ENCODE peak calls at places on chromosomes 4 and X, in nine cellular contexts. One of them, this sample, is unnamed.
A peak's percentile ranks its signal among the peaks of the same experiment; 100 is the strongest.

GRCh38 chrX:71224969-71225368 is 1.9 kb downstream of the GJB1 start:
- DNase-seq in testis: peak; percentile 69
- DNase-seq in body of pancreas: no peak
- DNase-seq in fibroblast of lung: no peak
- DNase-seq in choroid plexus epithelial cell: no peak
- DNase-seq in lower lobe of right lung: no peak
- DNase-seq in cardiac muscle cell: no peak
- DNase-seq in HepG2: peak; percentile 55
- DNase-seq in left ventricle myocardium inferior: no peak
- DNase-seq in this sample: no peak

GRCh38 chr4:107253090-107253489 is 217.0 kb upstream of the DKK2 start:
- DNase-seq in fibroblast of lung: peak; percentile 29
- DNase-seq in lower lobe of right lung: no peak
- DNase-seq in left ventricle myocardium inferior: no peak
- DNase-seq in testis: no peak
- DNase-seq in choroid plexus epithelial cell: no peak
- DNase-seq in HepG2: no peak
- DNase-seq in body of pancreas: no peak
- DNase-seq in cardiac muscle cell: no peak
- DNase-seq in this sample: no peak

GRCh38 chr4:106079616-106080015 is 184.3 kb downstream of the NPNT start:
- DNase-seq in HepG2: no peak
- DNase-seq in testis: no peak
- DNase-seq in choroid plexus epithelial cell: no peak
- DNase-seq in body of pancreas: no peak
- DNase-seq in cardiac muscle cell: no peak
- DNase-seq in left ventricle myocardium inferior: no peak
- DNase-seq in fibroblast of lung: no peak
- DNase-seq in lower lobe of right lung: no peak
- DNase-seq in this sample: no peak

GRCh38 chrX:2888309-2888708 is 40.8 kb downstream of the ARSD start:
- DNase-seq in left ventricle myocardium inferior: no peak
- DNase-seq in HepG2: no peak
- DNase-seq in choroid plexus epithelial cell: no peak
- DNase-seq in lower lobe of right lung: no peak
- DNase-seq in body of pancreas: no peak
- DNase-seq in testis: no peak
- DNase-seq in cardiac muscle cell: no peak
- DNase-seq in fibroblast of lung: no peak
- DNase-seq in this sample: no peak

GRCh38 chrX:154082396-154083133 is 15.0 kb downstream of the MECP2 start:
- DNase-seq in testis: no peak
- DNase-seq in HepG2: no peak
- DNase-seq in cardiac muscle cell: peak; percentile 66
- DNase-seq in fibroblast of lung: peak; percentile 65
- DNase-seq in choroid plexus epithelial cell: peak; percentile 75
- DNase-seq in left ventricle myocardium inferior: no peak
- DNase-seq in lower lobe of right lung: no peak
- DNase-seq in body of pancreas: no peak
- DNase-seq in this sample: peak; percentile 80

GRCh38 chrX:94058728-94059382 is 384.8 kb downstream of the FAM133A start:
- DNase-seq in body of pancreas: peak; percentile 38
- DNase-seq in testis: peak; percentile 48
- DNase-seq in fibroblast of lung: no peak
- DNase-seq in lower lobe of right lung: no peak
- DNase-seq in left ventricle myocardium inferior: no peak
- DNase-seq in choroid plexus epithelial cell: peak; percentile 1
- DNase-seq in cardiac muscle cell: no peak
- DNase-seq in HepG2: peak; percentile 3
- DNase-seq in this sample: no peak

GRCh38 chr4:36439556-36439955 is 158.1 kb downstream of the DTHD1 start:
- DNase-seq in HepG2: no peak
- DNase-seq in choroid plexus epithelial cell: no peak
- DNase-seq in testis: no peak
- DNase-seq in left ventricle myocardium inferior: no peak
- DNase-seq in fibroblast of lung: no peak
- DNase-seq in body of pancreas: no peak
- DNase-seq in cardiac muscle cell: no peak
- DNase-seq in lower lobe of right lung: no peak
- DNase-seq in this sample: no peak

GRCh38 chrX:38225093-38225492 is 4.4 kb upstream of the SRPX start:
- DNase-seq in lower lobe of right lung: no peak
- DNase-seq in fibroblast of lung: peak; percentile 44
- DNase-seq in HepG2: no peak
- DNase-seq in testis: no peak
- DNase-seq in body of pancreas: no peak
- DNase-seq in choroid plexus epithelial cell: peak; percentile 42
- DNase-seq in cardiac muscle cell: no peak
- DNase-seq in left ventricle myocardium inferior: no peak
- DNase-seq in this sample: peak; percentile 55

GRCh38 chr4:168509786-168510185 is 12.9 kb downstream of the PALLD start:
- DNase-seq in lower lobe of right lung: no peak
- DNase-seq in left ventricle myocardium inferior: no peak
- DNase-seq in choroid plexus epithelial cell: peak; percentile 93
- DNase-seq in fibroblast of lung: peak; percentile 80
- DNase-seq in body of pancreas: no peak
- DNase-seq in testis: no peak
- DNase-seq in cardiac muscle cell: peak; percentile 85
- DNase-seq in HepG2: no peak
- DNase-seq in this sample: peak; percentile 62

GRCh38 chr4:102665527-102665926 is 95.2 kb downstream of the MANBA start:
- DNase-seq in fibroblast of lung: peak; percentile 49
- DNase-seq in HepG2: no peak
- DNase-seq in choroid plexus epithelial cell: no peak
- DNase-seq in lower lobe of right lung: no peak
- DNase-seq in left ventricle myocardium inferior: no peak
- DNase-seq in cardiac muscle cell: no peak
- DNase-seq in testis: no peak
- DNase-seq in body of pancreas: no peak
- DNase-seq in this sample: no peak

GRCh38 chr4:87387237-87387636 is 3.8 kb downstream of the HSD17B11 start:
- DNase-seq in HepG2: no peak
- DNase-seq in choroid plexus epithelial cell: no peak
- DNase-seq in lower lobe of right lung: no peak
- DNase-seq in cardiac muscle cell: no peak
- DNase-seq in testis: no peak
- DNase-seq in body of pancreas: no peak
- DNase-seq in fibroblast of lung: no peak
- DNase-seq in left ventricle myocardium inferior: no peak
- DNase-seq in this sample: no peak
- H3K4me3 ChIP-seq in HepG2: peak overlapping the region; percentile 81
- H3K4me3 ChIP-seq in choroid plexus epithelial cell: no peak overlapping the region
- H3K4me3 ChIP-seq in lower lobe of right lung: peak overlapping the region; percentile 71
- H3K4me3 ChIP-seq in cardiac muscle cell: no peak overlapping the region
- H3K4me3 ChIP-seq in testis: no peak overlapping the region
- H3K4me3 ChIP-seq in body of pancreas: no peak overlapping the region
- H3K4me3 ChIP-seq in fibroblast of lung: no peak overlapping the region
- H3K4me3 ChIP-seq in left ventricle myocardium inferior: no peak overlapping the region
- H3K4me3 ChIP-seq in this sample: no peak overlapping the region

GRCh38 chrX:40174594-40175415 is 77.0 kb upstream of the BCOR start:
- DNase-seq in cardiac muscle cell: peak; percentile 75
- DNase-seq in lower lobe of right lung: peak; percentile 64
- DNase-seq in choroid plexus epithelial cell: peak; percentile 68
- DNase-seq in testis: peak; percentile 37
- DNase-seq in left ventricle myocardium inferior: no peak
- DNase-seq in body of pancreas: peak; percentile 55
- DNase-seq in fibroblast of lung: peak; percentile 66
- DNase-seq in HepG2: peak; percentile 22
- DNase-seq in this sample: peak; percentile 77

GRCh38 chrX:40175416-40176255 is 77.9 kb upstream of the BCOR start:
- DNase-seq in left ventricle myocardium inferior: peak; percentile 74
- DNase-seq in fibroblast of lung: peak; percentile 57
- DNase-seq in testis: peak; percentile 75
- DNase-seq in body of pancreas: peak; percentile 72
- DNase-seq in HepG2: peak; percentile 47
- DNase-seq in choroid plexus epithelial cell: peak; percentile 53
- DNase-seq in lower lobe of right lung: peak; percentile 85
- DNase-seq in cardiac muscle cell: peak; percentile 71
- DNase-seq in this sample: no peak

GRCh38 chrX:40172980-40173661 is 75.4 kb upstream of the BCOR start:
- DNase-seq in body of pancreas: no peak
- DNase-seq in fibroblast of lung: no peak
- DNase-seq in HepG2: peak; percentile 77
- DNase-seq in testis: no peak
- DNase-seq in left ventricle myocardium inferior: no peak
- DNase-seq in cardiac muscle cell: no peak
- DNase-seq in lower lobe of right lung: no peak
- DNase-seq in choroid plexus epithelial cell: no peak
- DNase-seq in this sample: no peak

GRCh38 chrX:40172169-40172979 is 74.6 kb upstream of the BCOR start:
- DNase-seq in testis: peak; percentile 63
- DNase-seq in left ventricle myocardium inferior: peak; percentile 72
- DNase-seq in HepG2: no peak
- DNase-seq in lower lobe of right lung: peak; percentile 80
- DNase-seq in cardiac muscle cell: peak; percentile 65
- DNase-seq in body of pancreas: peak; percentile 64
- DNase-seq in fibroblast of lung: peak; percentile 65
- DNase-seq in choroid plexus epithelial cell: peak; percentile 65
- DNase-seq in this sample: peak; percentile 74

DNA sequence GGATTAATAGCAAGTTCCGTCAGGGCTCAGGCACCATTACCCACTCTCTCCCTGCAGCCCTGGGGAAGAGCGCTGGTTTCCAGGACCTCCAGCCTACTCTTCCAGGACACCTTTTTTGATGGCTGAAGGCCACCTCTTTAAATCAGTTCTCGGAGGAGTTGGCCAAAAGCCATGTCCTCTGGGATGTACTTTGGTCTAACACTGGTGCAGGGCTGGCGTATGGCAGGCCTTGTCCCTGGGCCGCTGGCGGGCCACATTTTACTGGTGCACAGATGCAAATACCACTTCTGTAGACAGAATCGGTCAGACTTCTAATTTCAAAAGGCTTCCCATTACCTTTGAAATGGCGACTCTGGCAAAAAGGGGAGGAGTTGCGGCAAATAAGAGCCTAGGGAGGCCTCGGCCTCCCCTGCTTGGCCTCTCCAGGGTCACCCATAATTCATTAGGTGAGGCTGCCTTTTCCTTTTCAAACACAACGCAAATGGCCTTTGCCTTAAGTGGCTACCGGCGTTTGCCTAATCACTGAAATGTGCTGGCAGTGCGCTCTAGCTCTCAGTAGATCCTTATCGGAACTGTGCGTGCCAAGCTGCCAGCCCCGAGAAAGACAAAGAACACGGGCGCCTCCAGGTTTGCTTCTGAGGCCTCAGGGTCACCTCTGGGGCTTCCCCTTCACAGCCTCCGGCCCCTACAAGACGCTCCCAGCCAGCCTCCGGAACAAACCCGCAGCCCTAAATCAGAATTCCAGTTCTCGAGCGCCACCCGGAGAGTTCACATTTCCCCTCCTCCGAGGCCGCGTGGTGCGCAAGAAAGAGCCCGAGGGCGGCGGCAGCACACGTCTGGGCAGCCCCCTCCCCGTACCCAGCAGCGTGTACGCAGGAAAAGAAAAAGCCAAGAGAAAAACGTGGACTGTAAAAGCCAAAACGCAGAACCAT is 76.2 kb upstream of the BCOR start:
- DNase-seq in cardiac muscle cell: peak; percentile 39
- DNase-seq in testis: peak; percentile 28
- DNase-seq in fibroblast of lung: peak; percentile 8
- DNase-seq in body of pancreas: peak; percentile 65
- DNase-seq in choroid plexus epithelial cell: peak; percentile 42
- DNase-seq in HepG2: peak; percentile 76
- DNase-seq in left ventricle myocardium inferior: no peak
- DNase-seq in lower lobe of right lung: peak; percentile 76
- DNase-seq in this sample: no peak
- TF ChIP-seq CTCF in cardiac muscle cell: peak; percentile 4
- TF ChIP-seq CTCF in testis: no peak
- TF ChIP-seq CTCF in fibroblast of lung: no peak
- TF ChIP-seq CTCF in body of pancreas: no peak
- TF ChIP-seq CTCF in choroid plexus epithelial cell: no peak
- TF ChIP-seq CTCF in HepG2: peak; percentile 49
- TF ChIP-seq CTCF in left ventricle myocardium inferior: no peak
- TF ChIP-seq CTCF in lower lobe of right lung: no peak
- TF ChIP-seq CTCF in this sample: no peak

DNA sequence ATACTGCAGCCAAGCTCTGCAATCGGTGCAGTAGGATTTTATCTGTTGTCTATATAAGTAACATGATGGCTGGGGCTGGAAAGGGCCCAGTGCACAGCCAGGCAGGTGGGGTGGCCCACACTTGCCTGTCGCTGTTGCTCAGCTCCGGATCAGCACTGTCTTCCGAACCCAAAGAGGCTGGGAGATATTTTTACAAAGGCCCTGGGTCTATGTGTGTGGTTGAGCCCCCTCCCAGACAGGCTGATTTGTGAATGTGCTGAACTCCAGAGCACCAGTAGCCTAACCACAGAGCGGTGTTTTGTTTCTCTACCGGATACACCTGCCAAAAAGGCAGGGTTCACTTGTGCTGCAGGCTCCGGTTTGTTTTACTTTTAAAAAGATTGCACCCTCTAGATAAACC is 33.5 kb upstream of the CHRNA9 start:
- DNase-seq in lower lobe of right lung: no peak
- DNase-seq in left ventricle myocardium inferior: no peak
- DNase-seq in testis: no peak
- DNase-seq in cardiac muscle cell: no peak
- DNase-seq in choroid plexus epithelial cell: no peak
- DNase-seq in body of pancreas: no peak
- DNase-seq in HepG2: no peak
- DNase-seq in fibroblast of lung: no peak
- DNase-seq in this sample: no peak
- H3K4me3 ChIP-seq in lower lobe of right lung: no peak overlapping the region
- H3K4me3 ChIP-seq in left ventricle myocardium inferior: no peak overlapping the region
- H3K4me3 ChIP-seq in testis: no peak overlapping the region
- H3K4me3 ChIP-seq in cardiac muscle cell: no peak overlapping the region
- H3K4me3 ChIP-seq in choroid plexus epithelial cell: no peak overlapping the region
- H3K4me3 ChIP-seq in body of pancreas: no peak overlapping the region
- H3K4me3 ChIP-seq in HepG2: no peak overlapping the region
- H3K4me3 ChIP-seq in fibroblast of lung: no peak overlapping the region
- H3K4me3 ChIP-seq in this sample: no peak overlapping the region

DNA sequence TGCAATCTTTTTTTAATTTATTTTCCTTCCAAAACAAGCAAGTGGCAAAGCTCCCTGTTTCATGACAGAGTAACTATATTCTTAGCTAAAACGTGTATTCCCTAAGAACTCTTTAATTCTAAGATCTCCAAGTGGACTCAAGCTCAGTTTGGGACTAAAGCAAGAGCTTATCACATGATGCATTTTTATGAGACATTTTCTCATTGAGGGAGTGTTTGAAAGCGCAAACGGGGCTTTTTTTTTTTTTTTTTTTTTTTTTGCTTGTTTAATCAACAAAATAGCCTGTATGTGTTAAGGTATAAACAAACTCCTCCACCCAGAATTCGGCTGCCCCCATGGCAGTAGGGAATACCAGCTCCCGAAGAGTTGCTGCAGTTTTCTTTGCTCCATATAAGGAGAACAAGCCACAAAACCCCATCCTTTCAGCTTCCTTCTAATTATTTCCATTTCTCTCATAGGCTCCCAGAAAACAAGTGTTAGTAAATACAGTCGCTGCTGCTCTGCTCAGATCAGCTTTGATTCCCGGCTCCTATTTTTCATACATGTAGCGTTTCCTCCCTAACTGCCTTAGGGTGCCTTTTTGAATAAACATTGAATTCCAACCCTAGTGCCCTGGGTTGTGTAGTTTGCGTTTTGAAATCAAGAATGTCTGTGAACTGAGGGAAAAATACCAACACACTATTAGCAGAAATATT is 669 bp upstream of the PPARGC1A start:
- DNase-seq in lower lobe of right lung: no peak
- DNase-seq in HepG2: no peak
- DNase-seq in choroid plexus epithelial cell: peak; percentile 11
- DNase-seq in fibroblast of lung: no peak
- DNase-seq in testis: no peak
- DNase-seq in left ventricle myocardium inferior: no peak
- DNase-seq in body of pancreas: no peak
- DNase-seq in cardiac muscle cell: peak; percentile 8
- DNase-seq in this sample: peak; percentile 47
- TF ChIP-seq CTCF in lower lobe of right lung: no peak
- TF ChIP-seq CTCF in HepG2: no peak
- TF ChIP-seq CTCF in choroid plexus epithelial cell: no peak
- TF ChIP-seq CTCF in fibroblast of lung: no peak
- TF ChIP-seq CTCF in testis: no peak
- TF ChIP-seq CTCF in left ventricle myocardium inferior: no peak
- TF ChIP-seq CTCF in body of pancreas: no peak
- TF ChIP-seq CTCF in cardiac muscle cell: no peak
- TF ChIP-seq CTCF in this sample: no peak